ENCODE peak calls at places on chromosomes 1 and 21, in five cellular contexts. One of them, this sample, is unnamed. For H3K4me1 and H3K27me3, the result is how much of the 10 kb centered on the place peaks cover.

GRCh38 chr1:43273708-43274107 is 3.9 kb downstream of the TMEM125 start:
- DNase-seq in uterus: no peak
- DNase-seq in tibial artery: no peak
- DNase-seq in body of pancreas: no peak
- DNase-seq in fibroblast of lung: no peak
- DNase-seq in this sample: no peak

GRCh38 chr1:230067441-230067870 is 418 bp downstream of the GALNT2 start:
- DNase-seq in uterus: peak
- DNase-seq in tibial artery: no peak
- DNase-seq in body of pancreas: peak
- DNase-seq in fibroblast of lung: peak
- DNase-seq in this sample: peak

GRCh38 chr1:67759066-67759465 is 74.1 kb downstream of the GADD45A start:
- DNase-seq in uterus: no peak
- DNase-seq in tibial artery: no peak
- DNase-seq in body of pancreas: no peak
- DNase-seq in fibroblast of lung: no peak
- DNase-seq in this sample: no peak

GRCh38 chr1:246396322-246396721 is 110.8 kb downstream of the SMYD3 start:
- DNase-seq in uterus: no peak
- DNase-seq in tibial artery: no peak
- DNase-seq in body of pancreas: no peak
- DNase-seq in fibroblast of lung: no peak
- DNase-seq in this sample: no peak

GRCh38 chr21:42350271-42350885 is 416 bp downstream of the TFF2 start:
- DNase-seq in uterus: no peak
- DNase-seq in tibial artery: no peak
- DNase-seq in body of pancreas: no peak
- DNase-seq in fibroblast of lung: no peak
- DNase-seq in this sample: no peak

GRCh38 chr1:230228234-230228897 is 161.3 kb downstream of the GALNT2 start:
- DNase-seq in uterus: no peak
- DNase-seq in tibial artery: no peak
- DNase-seq in body of pancreas: no peak
- DNase-seq in fibroblast of lung: no peak
- DNase-seq in this sample: no peak

GRCh38 chr1:244022301-244022700 is 28.8 kb upstream of the ZBTB18 start:
- DNase-seq in uterus: no peak
- DNase-seq in tibial artery: no peak
- DNase-seq in body of pancreas: no peak
- DNase-seq in fibroblast of lung: peak
- DNase-seq in this sample: no peak

GRCh38 chr1:235993652-235994051 is 71.2 kb downstream of the NID1 start:
- DNase-seq in uterus: no peak
- DNase-seq in tibial artery: no peak
- DNase-seq in body of pancreas: no peak
- DNase-seq in fibroblast of lung: no peak
- DNase-seq in this sample: no peak

GRCh38 chr1:114397601-114398000 is 113.4 kb downstream of the TRIM33 start:
- DNase-seq in uterus: no peak
- DNase-seq in tibial artery: no peak
- DNase-seq in body of pancreas: no peak
- DNase-seq in fibroblast of lung: no peak
- DNase-seq in this sample: no peak

GRCh38 chr1:90779573-90779972 is 62.5 kb upstream of the BARHL2 start:
- DNase-seq in uterus: no peak
- DNase-seq in tibial artery: no peak
- DNase-seq in body of pancreas: no peak
- DNase-seq in fibroblast of lung: no peak
- DNase-seq in this sample: no peak

GRCh38 chr1:16979475-16980327 is 719 bp downstream of the MFAP2 start:
- DNase-seq in uterus: peak
- DNase-seq in tibial artery: no peak
- DNase-seq in body of pancreas: no peak
- DNase-seq in fibroblast of lung: peak
- DNase-seq in this sample: no peak

GRCh38 chr1:15712158-15712557 is 23.9 kb upstream of the SLC25A34 start:
- DNase-seq in uterus: no peak
- DNase-seq in tibial artery: no peak
- DNase-seq in body of pancreas: no peak
- DNase-seq in fibroblast of lung: no peak
- DNase-seq in this sample: no peak

GRCh38 chr1:37931148-37931492 is 15.7 kb downstream of the INPP5B start:
- DNase-seq in uterus: no peak
- DNase-seq in tibial artery: no peak
- DNase-seq in body of pancreas: peak
- DNase-seq in fibroblast of lung: no peak
- DNase-seq in this sample: no peak

GRCh38 chr1:36450919-36451305 is 661 bp upstream of the OSCP1 start:
- DNase-seq in uterus: no peak
- DNase-seq in tibial artery: no peak
- DNase-seq in body of pancreas: no peak
- DNase-seq in fibroblast of lung: no peak
- DNase-seq in this sample: no peak

GRCh38 chr1:241482761-241483250 is 36.7 kb downstream of the FH start:
- DNase-seq in uterus: no peak
- DNase-seq in tibial artery: no peak
- DNase-seq in body of pancreas: no peak
- DNase-seq in fibroblast of lung: peak
- DNase-seq in this sample: no peak

GRCh38 chr1:54413295-54413694 is 7.1 kb upstream of the SSBP3 start:
- DNase-seq in uterus: peak
- DNase-seq in tibial artery: no peak
- DNase-seq in body of pancreas: peak
- DNase-seq in fibroblast of lung: peak
- DNase-seq in this sample: peak

GRCh38 chr1:241688940-241689368 is 36.9 kb downstream of the WDR64 start:
- DNase-seq in uterus: no peak
- DNase-seq in tibial artery: no peak
- DNase-seq in body of pancreas: no peak
- DNase-seq in fibroblast of lung: no peak
- DNase-seq in this sample: no peak

GRCh38 chr1:204415351-204415750 is 3.7 kb upstream of the PPP1R15B start:
- DNase-seq in uterus: no peak
- DNase-seq in tibial artery: no peak
- DNase-seq in body of pancreas: no peak
- DNase-seq in fibroblast of lung: no peak
- DNase-seq in this sample: no peak

GRCh38 chr1:84506002-84506728 is at the start of the genes GNG5 and SPATA1:
- DNase-seq in uterus: peak
- DNase-seq in tibial artery: peak
- DNase-seq in body of pancreas: peak
- DNase-seq in fibroblast of lung: peak
- DNase-seq in this sample: peak

GRCh38 chr1:79920970-79921669 is 914.6 kb upstream of the ADGRL4 start:
- DNase-seq in uterus: no peak
- DNase-seq in tibial artery: no peak
- DNase-seq in body of pancreas: no peak
- DNase-seq in fibroblast of lung: no peak
- DNase-seq in this sample: no peak

GRCh38 chr1:93180723-93181613 is at the start of gene CCDC18:
- DNase-seq in uterus: no peak
- DNase-seq in tibial artery: no peak
- DNase-seq in body of pancreas: no peak
- DNase-seq in fibroblast of lung: peak
- DNase-seq in this sample: no peak

GRCh38 chr1:160416369-160416768 is 16.0 kb downstream of the VANGL2 start:
- DNase-seq in uterus: no peak
- DNase-seq in tibial artery: no peak
- DNase-seq in body of pancreas: peak
- DNase-seq in fibroblast of lung: peak
- DNase-seq in this sample: no peak

GRCh38 chr1:95146637-95147036 is 29.5 kb downstream of the TLCD4 start:
- DNase-seq in uterus: no peak
- DNase-seq in tibial artery: no peak
- DNase-seq in body of pancreas: no peak
- DNase-seq in fibroblast of lung: no peak
- DNase-seq in this sample: no peak

GRCh38 chr1:50968884-50969610 is 998 bp upstream of the CDKN2C start:
- DNase-seq in uterus: peak
- DNase-seq in tibial artery: peak
- DNase-seq in body of pancreas: peak
- DNase-seq in fibroblast of lung: peak
- DNase-seq in this sample: peak

GRCh38 chr1:109277434-109278204 is 5.3 kb downstream of the PSRC1 start:
- DNase-seq in uterus: peak
- DNase-seq in tibial artery: peak
- DNase-seq in body of pancreas: peak
- DNase-seq in fibroblast of lung: peak
- DNase-seq in this sample: peak

GRCh38 chr1:206909167-206909882 is 12.1 kb downstream of the IL24 start:
- DNase-seq in uterus: peak
- DNase-seq in tibial artery: no peak
- DNase-seq in body of pancreas: peak
- DNase-seq in fibroblast of lung: no peak
- DNase-seq in this sample: peak

GRCh38 chr1:158527190-158527815 is 26.9 kb downstream of the OR6Y1 start:
- DNase-seq in uterus: no peak
- DNase-seq in tibial artery: no peak
- DNase-seq in body of pancreas: no peak
- DNase-seq in fibroblast of lung: peak
- DNase-seq in this sample: peak

GRCh38 chr1:21668232-21669032 is 725 bp downstream of the RAP1GAP start:
- DNase-seq in uterus: no peak
- DNase-seq in tibial artery: no peak
- DNase-seq in body of pancreas: peak
- DNase-seq in fibroblast of lung: no peak
- DNase-seq in this sample: no peak

GRCh38 chr1:44031051-44031899 is at the start of gene SLC6A9:
- DNase-seq in uterus: peak
- DNase-seq in tibial artery: peak
- DNase-seq in body of pancreas: peak
- DNase-seq in fibroblast of lung: peak
- DNase-seq in this sample: peak

GRCh38 chr1:2821970-2822620 is 20.6 kb upstream of the TTC34 start:
- DNase-seq in uterus: no peak
- DNase-seq in tibial artery: no peak
- DNase-seq in body of pancreas: peak
- DNase-seq in fibroblast of lung: no peak
- DNase-seq in this sample: peak

GRCh38 chr1:115190766-115191165 is 101.5 kb upstream of the TSPAN2 start:
- DNase-seq in uterus: no peak
- DNase-seq in tibial artery: no peak
- DNase-seq in body of pancreas: no peak
- DNase-seq in fibroblast of lung: peak
- DNase-seq in this sample: no peak

GRCh38 chr1:226666714-226667113 is 72.4 kb downstream of the ITPKB start:
- DNase-seq in uterus: no peak
- DNase-seq in tibial artery: no peak
- DNase-seq in body of pancreas: no peak
- DNase-seq in fibroblast of lung: no peak
- DNase-seq in this sample: no peak
- H3K4me1 ChIP-seq in uterus: under half
- H3K4me1 ChIP-seq in tibial artery: half or more
- H3K4me1 ChIP-seq in body of pancreas: under half
- H3K4me1 ChIP-seq in fibroblast of lung: under half
- H3K4me1 ChIP-seq in this sample: half or more

DNA sequence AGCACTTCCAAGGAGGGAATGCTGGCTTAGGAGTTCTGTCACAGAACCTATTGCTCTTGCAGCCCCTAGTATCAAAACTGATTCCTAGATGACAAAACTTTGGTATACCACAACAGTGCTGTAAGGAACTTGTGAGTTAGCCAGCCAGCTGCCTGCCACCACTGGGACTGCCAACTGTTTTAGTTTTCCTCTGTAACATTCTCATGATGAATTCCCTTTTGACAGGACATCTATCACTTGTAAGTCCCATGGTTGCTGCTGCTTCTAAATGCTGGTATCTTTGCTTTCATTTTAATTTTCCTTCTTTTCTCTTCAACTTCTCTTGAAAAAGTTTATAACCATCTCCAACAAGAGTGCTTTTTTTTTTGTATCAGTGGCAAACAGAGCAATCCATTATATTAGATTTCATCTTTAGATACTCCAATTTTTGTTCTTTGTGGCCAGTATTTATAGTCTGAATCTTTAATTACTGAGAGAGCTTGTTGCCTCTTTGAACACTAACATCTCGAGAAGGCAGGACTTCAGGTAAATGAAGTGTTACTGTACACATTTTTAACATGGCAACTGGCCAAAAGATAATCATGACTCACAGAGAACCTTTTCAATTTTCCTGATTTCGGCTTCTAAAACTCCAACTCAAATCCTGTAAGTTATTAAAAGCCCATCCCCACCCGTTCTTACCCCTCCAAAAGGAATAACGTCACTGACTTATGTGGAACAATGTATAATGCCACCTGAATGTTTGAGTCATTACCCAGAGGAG is 19.8 kb downstream of the DBT start:
- DNase-seq in uterus: no peak
- DNase-seq in tibial artery: no peak
- DNase-seq in body of pancreas: no peak
- DNase-seq in fibroblast of lung: no peak
- DNase-seq in this sample: no peak
- H3K27me3 ChIP-seq in uterus: under half
- H3K27me3 ChIP-seq in tibial artery: under half
- H3K27me3 ChIP-seq in body of pancreas: under half
- H3K27me3 ChIP-seq in fibroblast of lung: under half
- H3K27me3 ChIP-seq in this sample: under half

DNA sequence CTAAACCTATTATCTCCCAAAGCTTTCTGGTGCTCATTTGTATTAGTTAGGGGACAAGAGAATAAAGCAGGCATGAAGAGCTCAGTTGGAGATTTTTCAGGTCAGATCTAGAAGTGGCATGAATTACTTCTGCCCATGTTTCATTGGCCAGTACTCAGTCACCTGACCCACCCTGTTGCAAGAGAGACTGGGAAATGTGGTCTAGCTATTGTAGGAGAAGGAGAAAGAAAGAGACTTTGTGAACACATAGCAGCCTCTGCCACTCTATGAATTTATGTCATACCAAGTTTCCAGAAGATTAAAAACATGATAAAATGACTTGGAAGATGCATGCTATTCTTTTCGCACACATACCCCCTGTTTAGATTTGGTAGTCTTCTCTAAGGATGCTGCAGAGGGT is 302.3 kb upstream of the RUNX1 start:
- DNase-seq in uterus: no peak
- DNase-seq in tibial artery: no peak
- DNase-seq in body of pancreas: no peak
- DNase-seq in fibroblast of lung: no peak
- DNase-seq in this sample: no peak
- H3K27ac ChIP-seq in uterus: no peak
- H3K27ac ChIP-seq in tibial artery: no peak
- H3K27ac ChIP-seq in body of pancreas: no peak
- H3K27ac ChIP-seq in fibroblast of lung: no peak
- H3K27ac ChIP-seq in this sample: no peak

GRCh38 chr1:218374401-218374848 is 29.3 kb downstream of the TGFB2 start:
- DNase-seq in uterus: no peak
- DNase-seq in tibial artery: no peak
- DNase-seq in body of pancreas: no peak
- DNase-seq in fibroblast of lung: no peak
- DNase-seq in this sample: no peak

GRCh38 chr1:218380125-218380977 is 35.2 kb downstream of the TGFB2 start:
- DNase-seq in uterus: no peak
- DNase-seq in tibial artery: no peak
- DNase-seq in body of pancreas: peak
- DNase-seq in fibroblast of lung: peak
- DNase-seq in this sample: no peak

GRCh38 chr1:218376722-218377121 is 31.6 kb downstream of the TGFB2 start:
- DNase-seq in uterus: no peak
- DNase-seq in tibial artery: no peak
- DNase-seq in body of pancreas: no peak
- DNase-seq in fibroblast of lung: no peak
- DNase-seq in this sample: no peak

GRCh38 chr1:218374972-218375371 is 29.8 kb downstream of the TGFB2 start:
- DNase-seq in uterus: no peak
- DNase-seq in tibial artery: no peak
- DNase-seq in body of pancreas: no peak
- DNase-seq in fibroblast of lung: no peak
- DNase-seq in this sample: no peak

GRCh38 chr1:218377143-218377660 is 32.1 kb downstream of the TGFB2 start:
- DNase-seq in uterus: no peak
- DNase-seq in tibial artery: no peak
- DNase-seq in body of pancreas: no peak
- DNase-seq in fibroblast of lung: peak
- DNase-seq in this sample: peak
- H3K4me1 ChIP-seq in uterus: under half
- H3K4me1 ChIP-seq in tibial artery: under half
- H3K4me1 ChIP-seq in body of pancreas: under half
- H3K4me1 ChIP-seq in fibroblast of lung: under half
- H3K4me1 ChIP-seq in this sample: under half

This sample was measured in naive thymus-derived CD4-positive, alpha-beta T cell.